ENCODE peak calls at places on chromosomes 13 and 19, in six cellular contexts. One of them, this sample, is unnamed.

GRCh38 chr13:80039000-80039399 is 301.9 kb downstream of the SPRY2 start:
- DNase-seq in fibroblast of mammary gland: no peak
- DNase-seq in ovary: no peak
- DNase-seq in Karpas-422: no peak
- DNase-seq in T-helper 2 cell treated with Interferon-gamma antibody and Interleukin-4, amounts not matched to agents 5 μg/mL and 100 μg/mL, for 36 hours: no peak
- DNase-seq in stimulated activated naive B cell treated with anti-CD40 and anti-IgM and Interleukin-4, amounts not matched to agents 10 μg/mL and 1 μg/mL and 100 μg/mL, for 72 hours: no peak
- DNase-seq in this sample: peak

GRCh38 chr13:84237181-84237580 is 354.9 kb upstream of the SLITRK1 start:
- DNase-seq in fibroblast of mammary gland: no peak
- DNase-seq in ovary: no peak
- DNase-seq in Karpas-422: no peak
- DNase-seq in T-helper 2 cell treated with Interferon-gamma antibody and Interleukin-4, amounts not matched to agents 5 μg/mL and 100 μg/mL, for 36 hours: no peak
- DNase-seq in stimulated activated naive B cell treated with anti-CD40 and anti-IgM and Interleukin-4, amounts not matched to agents 10 μg/mL and 1 μg/mL and 100 μg/mL, for 72 hours: no peak
- DNase-seq in this sample: no peak

GRCh38 chr19:3250675-3251074 is 26.2 kb downstream of the CELF5 start:
- DNase-seq in fibroblast of mammary gland: peak
- DNase-seq in ovary: no peak
- DNase-seq in Karpas-422: peak
- DNase-seq in T-helper 2 cell treated with Interferon-gamma antibody and Interleukin-4, amounts not matched to agents 5 μg/mL and 100 μg/mL, for 36 hours: no peak
- DNase-seq in stimulated activated naive B cell treated with anti-CD40 and anti-IgM and Interleukin-4, amounts not matched to agents 10 μg/mL and 1 μg/mL and 100 μg/mL, for 72 hours: peak
- DNase-seq in this sample: no peak

GRCh38 chr13:33639158-33639557 is 178.8 kb upstream of the RFC3 start:
- DNase-seq in fibroblast of mammary gland: peak
- DNase-seq in ovary: peak
- DNase-seq in Karpas-422: no peak
- DNase-seq in T-helper 2 cell treated with Interferon-gamma antibody and Interleukin-4, amounts not matched to agents 5 μg/mL and 100 μg/mL, for 36 hours: no peak
- DNase-seq in stimulated activated naive B cell treated with anti-CD40 and anti-IgM and Interleukin-4, amounts not matched to agents 10 μg/mL and 1 μg/mL and 100 μg/mL, for 72 hours: no peak
- DNase-seq in this sample: no peak

GRCh38 chr13:75368167-75368566 is 113.8 kb downstream of the TBC1D4 start:
- DNase-seq in fibroblast of mammary gland: peak
- DNase-seq in ovary: peak
- DNase-seq in Karpas-422: no peak
- DNase-seq in T-helper 2 cell treated with Interferon-gamma antibody and Interleukin-4, amounts not matched to agents 5 μg/mL and 100 μg/mL, for 36 hours: no peak
- DNase-seq in stimulated activated naive B cell treated with anti-CD40 and anti-IgM and Interleukin-4, amounts not matched to agents 10 μg/mL and 1 μg/mL and 100 μg/mL, for 72 hours: no peak
- DNase-seq in this sample: no peak

GRCh38 chr13:72864142-72865035 is 82.5 kb downstream of the PIBF1 start:
- DNase-seq in fibroblast of mammary gland: peak
- DNase-seq in ovary: no peak
- DNase-seq in Karpas-422: no peak
- DNase-seq in T-helper 2 cell treated with Interferon-gamma antibody and Interleukin-4, amounts not matched to agents 5 μg/mL and 100 μg/mL, for 36 hours: no peak
- DNase-seq in stimulated activated naive B cell treated with anti-CD40 and anti-IgM and Interleukin-4, amounts not matched to agents 10 μg/mL and 1 μg/mL and 100 μg/mL, for 72 hours: no peak
- DNase-seq in this sample: no peak

GRCh38 chr19:32318884-32319520 is 26.4 kb upstream of the ZNF507 start:
- DNase-seq in fibroblast of mammary gland: no peak
- DNase-seq in ovary: no peak
- DNase-seq in Karpas-422: no peak
- DNase-seq in T-helper 2 cell treated with Interferon-gamma antibody and Interleukin-4, amounts not matched to agents 5 μg/mL and 100 μg/mL, for 36 hours: no peak
- DNase-seq in stimulated activated naive B cell treated with anti-CD40 and anti-IgM and Interleukin-4, amounts not matched to agents 10 μg/mL and 1 μg/mL and 100 μg/mL, for 72 hours: no peak
- DNase-seq in this sample: no peak

GRCh38 chr19:38162094-38162493 is 61.9 kb downstream of the DPF1 start:
- DNase-seq in fibroblast of mammary gland: no peak
- DNase-seq in ovary: no peak
- DNase-seq in Karpas-422: no peak
- DNase-seq in T-helper 2 cell treated with Interferon-gamma antibody and Interleukin-4, amounts not matched to agents 5 μg/mL and 100 μg/mL, for 36 hours: no peak
- DNase-seq in stimulated activated naive B cell treated with anti-CD40 and anti-IgM and Interleukin-4, amounts not matched to agents 10 μg/mL and 1 μg/mL and 100 μg/mL, for 72 hours: no peak
- DNase-seq in this sample: no peak

GRCh38 chr19:11410682-11411081 is 8.4 kb downstream of the RGL3 start:
- DNase-seq in fibroblast of mammary gland: no peak
- DNase-seq in ovary: no peak
- DNase-seq in Karpas-422: no peak
- DNase-seq in T-helper 2 cell treated with Interferon-gamma antibody and Interleukin-4, amounts not matched to agents 5 μg/mL and 100 μg/mL, for 36 hours: no peak
- DNase-seq in stimulated activated naive B cell treated with anti-CD40 and anti-IgM and Interleukin-4, amounts not matched to agents 10 μg/mL and 1 μg/mL and 100 μg/mL, for 72 hours: no peak
- DNase-seq in this sample: no peak

GRCh38 chr13:66405908-66406802 is 824.0 kb downstream of the PCDH9 start:
- DNase-seq in fibroblast of mammary gland: peak
- DNase-seq in ovary: no peak
- DNase-seq in Karpas-422: no peak
- DNase-seq in T-helper 2 cell treated with Interferon-gamma antibody and Interleukin-4, amounts not matched to agents 5 μg/mL and 100 μg/mL, for 36 hours: no peak
- DNase-seq in stimulated activated naive B cell treated with anti-CD40 and anti-IgM and Interleukin-4, amounts not matched to agents 10 μg/mL and 1 μg/mL and 100 μg/mL, for 72 hours: no peak
- DNase-seq in this sample: no peak

GRCh38 chr13:79604752-79605151 is 123.8 kb downstream of the NDFIP2 start:
- DNase-seq in fibroblast of mammary gland: no peak
- DNase-seq in ovary: no peak
- DNase-seq in Karpas-422: no peak
- DNase-seq in T-helper 2 cell treated with Interferon-gamma antibody and Interleukin-4, amounts not matched to agents 5 μg/mL and 100 μg/mL, for 36 hours: no peak
- DNase-seq in stimulated activated naive B cell treated with anti-CD40 and anti-IgM and Interleukin-4, amounts not matched to agents 10 μg/mL and 1 μg/mL and 100 μg/mL, for 72 hours: no peak
- DNase-seq in this sample: no peak

GRCh38 chr13:48624016-48624415 is 29.7 kb upstream of the CYSLTR2 start:
- DNase-seq in fibroblast of mammary gland: no peak
- DNase-seq in ovary: no peak
- DNase-seq in Karpas-422: no peak
- DNase-seq in T-helper 2 cell treated with Interferon-gamma antibody and Interleukin-4, amounts not matched to agents 5 μg/mL and 100 μg/mL, for 36 hours: no peak
- DNase-seq in stimulated activated naive B cell treated with anti-CD40 and anti-IgM and Interleukin-4, amounts not matched to agents 10 μg/mL and 1 μg/mL and 100 μg/mL, for 72 hours: no peak
- DNase-seq in this sample: no peak

GRCh38 chr13:38872693-38873092 is 117.9 kb downstream of the STOML3 start:
- DNase-seq in fibroblast of mammary gland: peak
- DNase-seq in ovary: peak
- DNase-seq in Karpas-422: peak
- DNase-seq in T-helper 2 cell treated with Interferon-gamma antibody and Interleukin-4, amounts not matched to agents 5 μg/mL and 100 μg/mL, for 36 hours: no peak
- DNase-seq in stimulated activated naive B cell treated with anti-CD40 and anti-IgM and Interleukin-4, amounts not matched to agents 10 μg/mL and 1 μg/mL and 100 μg/mL, for 72 hours: peak
- DNase-seq in this sample: peak

GRCh38 chr13:109940637-109941036 is 154.3 kb upstream of the IRS2 start:
- DNase-seq in fibroblast of mammary gland: no peak
- DNase-seq in ovary: no peak
- DNase-seq in Karpas-422: no peak
- DNase-seq in T-helper 2 cell treated with Interferon-gamma antibody and Interleukin-4, amounts not matched to agents 5 μg/mL and 100 μg/mL, for 36 hours: no peak
- DNase-seq in stimulated activated naive B cell treated with anti-CD40 and anti-IgM and Interleukin-4, amounts not matched to agents 10 μg/mL and 1 μg/mL and 100 μg/mL, for 72 hours: no peak
- DNase-seq in this sample: no peak

GRCh38 chr19:4781851-4782250 is 9.7 kb upstream of the FEM1A start:
- DNase-seq in fibroblast of mammary gland: peak
- DNase-seq in ovary: no peak
- DNase-seq in Karpas-422: no peak
- DNase-seq in T-helper 2 cell treated with Interferon-gamma antibody and Interleukin-4, amounts not matched to agents 5 μg/mL and 100 μg/mL, for 36 hours: no peak
- DNase-seq in stimulated activated naive B cell treated with anti-CD40 and anti-IgM and Interleukin-4, amounts not matched to agents 10 μg/mL and 1 μg/mL and 100 μg/mL, for 72 hours: no peak
- DNase-seq in this sample: no peak

GRCh38 chr13:34748078-34748477 is 194.0 kb upstream of the NBEA start:
- DNase-seq in fibroblast of mammary gland: peak
- DNase-seq in ovary: peak
- DNase-seq in Karpas-422: no peak
- DNase-seq in T-helper 2 cell treated with Interferon-gamma antibody and Interleukin-4, amounts not matched to agents 5 μg/mL and 100 μg/mL, for 36 hours: no peak
- DNase-seq in stimulated activated naive B cell treated with anti-CD40 and anti-IgM and Interleukin-4, amounts not matched to agents 10 μg/mL and 1 μg/mL and 100 μg/mL, for 72 hours: no peak
- DNase-seq in this sample: no peak

GRCh38 chr19:15934332-15935078 is at the start of gene CYP4F11:
- DNase-seq in fibroblast of mammary gland: no peak
- DNase-seq in ovary: no peak
- DNase-seq in Karpas-422: peak
- DNase-seq in T-helper 2 cell treated with Interferon-gamma antibody and Interleukin-4, amounts not matched to agents 5 μg/mL and 100 μg/mL, for 36 hours: no peak
- DNase-seq in stimulated activated naive B cell treated with anti-CD40 and anti-IgM and Interleukin-4, amounts not matched to agents 10 μg/mL and 1 μg/mL and 100 μg/mL, for 72 hours: no peak
- DNase-seq in this sample: no peak

GRCh38 chr19:48806818-48807589 is 3.8 kb downstream of the BCAT2 start:
- DNase-seq in fibroblast of mammary gland: peak
- DNase-seq in ovary: no peak
- DNase-seq in Karpas-422: peak
- DNase-seq in T-helper 2 cell treated with Interferon-gamma antibody and Interleukin-4, amounts not matched to agents 5 μg/mL and 100 μg/mL, for 36 hours: no peak
- DNase-seq in stimulated activated naive B cell treated with anti-CD40 and anti-IgM and Interleukin-4, amounts not matched to agents 10 μg/mL and 1 μg/mL and 100 μg/mL, for 72 hours: no peak
- DNase-seq in this sample: no peak

GRCh38 chr13:77518266-77518665 is 17.2 kb upstream of the SCEL start:
- DNase-seq in fibroblast of mammary gland: no peak
- DNase-seq in ovary: no peak
- DNase-seq in Karpas-422: no peak
- DNase-seq in T-helper 2 cell treated with Interferon-gamma antibody and Interleukin-4, amounts not matched to agents 5 μg/mL and 100 μg/mL, for 36 hours: no peak
- DNase-seq in stimulated activated naive B cell treated with anti-CD40 and anti-IgM and Interleukin-4, amounts not matched to agents 10 μg/mL and 1 μg/mL and 100 μg/mL, for 72 hours: no peak
- DNase-seq in this sample: no peak

GRCh38 chr19:12983091-12983490 is 12.2 kb upstream of the NFIX start:
- DNase-seq in fibroblast of mammary gland: no peak
- DNase-seq in ovary: no peak
- DNase-seq in Karpas-422: no peak
- DNase-seq in T-helper 2 cell treated with Interferon-gamma antibody and Interleukin-4, amounts not matched to agents 5 μg/mL and 100 μg/mL, for 36 hours: no peak
- DNase-seq in stimulated activated naive B cell treated with anti-CD40 and anti-IgM and Interleukin-4, amounts not matched to agents 10 μg/mL and 1 μg/mL and 100 μg/mL, for 72 hours: no peak
- DNase-seq in this sample: no peak

GRCh38 chr13:80251403-80251802 is 89.5 kb downstream of the SPRY2 start:
- DNase-seq in fibroblast of mammary gland: peak
- DNase-seq in ovary: no peak
- DNase-seq in Karpas-422: no peak
- DNase-seq in T-helper 2 cell treated with Interferon-gamma antibody and Interleukin-4, amounts not matched to agents 5 μg/mL and 100 μg/mL, for 36 hours: no peak
- DNase-seq in stimulated activated naive B cell treated with anti-CD40 and anti-IgM and Interleukin-4, amounts not matched to agents 10 μg/mL and 1 μg/mL and 100 μg/mL, for 72 hours: no peak
- DNase-seq in this sample: no peak

This sample was measured in memory B cell.